ENCODE peak calls at places on chromosomes 13 and 19, in four cellular contexts. F, T, U and Q are unnamed samples.

GRCh38 chr13:57123660-57124059 is 17.1 kb upstream of the PRR20A start:
- DNase-seq in F (no peak), T (no peak), U (no peak), Q (no peak)

GRCh38 chr13:85431720-85432119 is 367.5 kb downstream of the SLITRK6 start:
- DNase-seq in F (no peak), T (no peak), U (no peak), Q (no peak)

GRCh38 chr13:113964251-113964995 is 9.5 kb downstream of the C13orf46 start:
- DNase-seq in F (no peak), T (peak), U (no peak), Q (no peak)

GRCh38 chr19:18284710-18285430 is 3.4 kb upstream of the JUND start:
- DNase-seq in F (no peak), T (no peak), U (no peak), Q (no peak)

GRCh38 chr13:21242236-21242635 is 65.8 kb downstream of the MRPL57 start:
- DNase-seq in F (no peak), T (no peak), U (no peak), Q (no peak)

GRCh38 chr19:28960986-28961705 is 251.8 kb downstream of the UQCRFS1 start:
- DNase-seq in F (peak), T (no peak), U (no peak), Q (no peak)

GRCh38 chr13:95360464-95361097 is 59.3 kb upstream of the ABCC4 start:
- DNase-seq in F (peak), T (no peak), U (no peak), Q (no peak)

GRCh38 chr13:113803409-113804016 is 44.5 kb downstream of the TMEM255B start:
- DNase-seq in F (no peak), T (no peak), U (no peak), Q (no peak)

GRCh38 chr19:51339313-51339686 is 2.6 kb downstream of the VSIG10L start:
- DNase-seq in F (no peak), T (no peak), U (no peak), Q (no peak)

GRCh38 chr19:34319785-34320184 is 45.2 kb upstream of the GPI start:
- DNase-seq in F (peak), T (no peak), U (no peak), Q (no peak)

GRCh38 chr19:41249707-41250423 is 14.3 kb upstream of the HNRNPUL1 start:
- DNase-seq in F (peak), T (no peak), U (no peak), Q (peak)

GRCh38 chr13:26508885-26509284 is 48.6 kb upstream of the WASF3 start:
- DNase-seq in F (peak), T (no peak), U (no peak), Q (no peak)

GRCh38 chr19:28305513-28305912 is 907.4 kb downstream of the UQCRFS1 start:
- DNase-seq in F (no peak), T (no peak), U (no peak), Q (no peak)

GRCh38 chr13:101515504-101515903 is 63.0 kb downstream of the ITGBL1 start:
- DNase-seq in F (no peak), T (no peak), U (no peak), Q (peak)

GRCh38 chr13:75691183-75691582 is 55.1 kb downstream of the LMO7 start:
- DNase-seq in F (no peak), T (no peak), U (no peak), Q (no peak)

GRCh38 chr13:91468301-91468700 is 69.9 kb downstream of the GPC5 start:
- DNase-seq in F (peak), T (no peak), U (no peak), Q (peak)

GRCh38 chr19:46602392-46603194 is 1.5 kb downstream of the CALM3 start:
- DNase-seq in F (no peak), T (no peak), U (peak), Q (no peak)

GRCh38 chr13:20349564-20350379 is 117.7 kb upstream of the GJB6 start:
- DNase-seq in F (no peak), T (no peak), U (no peak), Q (no peak)

GRCh38 chr13:45120967-45121366 is 657 bp downstream of the GTF2F2 start:
- DNase-seq in F (no peak), T (no peak), U (no peak), Q (no peak)

GRCh38 chr13:110817143-110817542 is 97.7 kb downstream of the ANKRD10 start:
- DNase-seq in F (no peak), T (no peak), U (no peak), Q (no peak)

GRCh38 chr13:96728463-96728862 is 265.8 kb downstream of the OXGR1 start:
- DNase-seq in F (no peak), T (no peak), U (no peak), Q (no peak)

GRCh38 chr19:58380037-58380735 is 644 bp downstream of the ZNF837 start:
- DNase-seq in F (peak), T (no peak), U (no peak), Q (no peak)

GRCh38 chr19:8510589-8511115 is 3.3 kb downstream of the ZNF414 start:
- DNase-seq in F (no peak), T (no peak), U (no peak), Q (no peak)

GRCh38 chr19:52170863-52171320 is 529 bp downstream of the ZNF836 start:
- DNase-seq in F (peak), T (no peak), U (no peak), Q (no peak)

GRCh38 chr13:49220856-49221614 is 897 bp downstream of the MLNR start:
- DNase-seq in F (no peak), T (no peak), U (no peak), Q (no peak)